ENCODE peak calls at places on chromosome 15, in seven cellular contexts. S is GM12878, P is heart left ventricle, H is HepG2, A is HCT116, C is IMR-90, L is upper lobe of left lung. Y is an unnamed sample.

GRCh38 chr15:70057931-70058641 is 39.6 kb downstream of the TLE3 start:
- ATAC-seq in S (no peak), P (no peak), H (no peak), A (no peak), C (no peak), L (no peak), Y (no peak)

GRCh38 chr15:38549222-38549621 is 15.4 kb downstream of the RASGRP1 start:
- ATAC-seq in S (no peak), P (no peak), H (no peak), A (no peak), C (peak), L (no peak), Y (no peak)

GRCh38 chr15:85752591-85752990 is 42.1 kb downstream of the KLHL25 start:
- ATAC-seq in S (no peak), P (no peak), H (no peak), A (no peak), C (no peak), L (peak), Y (no peak)

GRCh38 chr15:85624241-85624855 is 170.4 kb downstream of the KLHL25 start:
- ATAC-seq in S (no peak), P (peak), H (no peak), A (no peak), C (peak), L (peak), Y (peak)

GRCh38 chr15:80210612-80211554 is 41.1 kb downstream of the CTXND1 start:
- ATAC-seq in S (peak), P (no peak), H (peak), A (no peak), C (no peak), L (no peak), Y (no peak)

GRCh38 chr15:73225358-73226015 is 143.3 kb downstream of the HCN4 start:
- ATAC-seq in S (peak), P (no peak), H (no peak), A (no peak), C (no peak), L (no peak), Y (no peak)

GRCh38 chr15:51924146-51925068 is 47.2 kb downstream of the LEO1 start:
- ATAC-seq in S (no peak), P (peak), H (peak), A (peak), C (no peak), L (no peak), Y (no peak)

GRCh38 chr15:57324944-57325679 is 51.2 kb upstream of the CGNL1 start:
- ATAC-seq in S (no peak), P (no peak), H (no peak), A (no peak), C (no peak), L (no peak), Y (no peak)

GRCh38 chr15:51866751-51867150 is 37.3 kb downstream of the TMOD3 start:
- ATAC-seq in S (no peak), P (no peak), H (no peak), A (no peak), C (peak), L (no peak), Y (no peak)

GRCh38 chr15:45715528-45715927 is 80.7 kb downstream of the SQOR start:
- ATAC-seq in S (peak), P (no peak), H (no peak), A (peak), C (peak), L (no peak), Y (no peak)

GRCh38 chr15:69973102-69973714 is 124.5 kb downstream of the TLE3 start:
- ATAC-seq in S (peak), P (peak), H (peak), A (peak), C (no peak), L (no peak), Y (no peak)

GRCh38 chr15:90870354-90871096 is 2.1 kb downstream of the FURIN start:
- ATAC-seq in S (peak), P (no peak), H (no peak), A (no peak), C (no peak), L (no peak), Y (no peak)

GRCh38 chr15:67066041-67067021 is 929 bp downstream of the SMAD3 start:
- ATAC-seq in S (peak), P (peak), H (no peak), A (no peak), C (no peak), L (no peak), Y (no peak)

GRCh38 chr15:57355259-57355658 is 21.0 kb upstream of the CGNL1 start:
- ATAC-seq in S (no peak), P (no peak), H (no peak), A (no peak), C (no peak), L (no peak), Y (no peak)

GRCh38 chr15:25876231-25877140 is 13.4 kb upstream of the ATP10A start:
- ATAC-seq in S (no peak), P (no peak), H (no peak), A (no peak), C (peak), L (no peak), Y (peak)

GRCh38 chr15:45126535-45127158 is 3.0 kb downstream of the DUOXA1 start:
- ATAC-seq in S (peak), P (no peak), H (peak), A (peak), C (no peak), L (no peak), Y (no peak)

GRCh38 chr15:43067717-43068461 is 37.9 kb downstream of the UBR1 start:
- ATAC-seq in S (peak), P (no peak), H (no peak), A (no peak), C (no peak), L (no peak), Y (no peak)

GRCh38 chr15:99006146-99006545 is 1.4 kb downstream of the PGPEP1L start:
- ATAC-seq in S (no peak), P (no peak), H (peak), A (no peak), C (no peak), L (no peak), Y (no peak)

GRCh38 chr15:52624262-52624661 is 54.9 kb downstream of the ATOSA start:
- ATAC-seq in S (no peak), P (no peak), H (no peak), A (no peak), C (no peak), L (no peak), Y (no peak)

GRCh38 chr15:51114437-51115119 is 19.9 kb upstream of the TNFAIP8L3 start:
- ATAC-seq in S (no peak), P (no peak), H (no peak), A (no peak), C (no peak), L (no peak), Y (no peak)

GRCh38 chr15:33135355-33135781 is 59.1 kb downstream of the FMN1 start:
- ATAC-seq in S (no peak), P (peak), H (no peak), A (no peak), C (peak), L (peak), Y (peak)

GRCh38 chr15:65583701-65584100 is 27.2 kb downstream of the INTS14 start:
- ATAC-seq in S (peak), P (no peak), H (no peak), A (no peak), C (no peak), L (no peak), Y (no peak)

GRCh38 chr15:55618396-55618795 is 30.3 kb upstream of the PYGO1 start:
- ATAC-seq in S (no peak), P (no peak), H (no peak), A (no peak), C (no peak), L (no peak), Y (no peak)

GRCh38 chr15:62712455-62712839 is 330.1 kb upstream of the TPM1 start:
- ATAC-seq in S (no peak), P (no peak), H (no peak), A (no peak), C (no peak), L (no peak), Y (no peak)

GRCh38 chr15:101664303-101664913 is 12.2 kb upstream of the TM2D3 start:
- ATAC-seq in S (no peak), P (peak), H (peak), A (peak), C (no peak), L (no peak), Y (no peak)

GRCh38 chr15:90986790-90987507 is 7.4 kb downstream of the PRC1 start:
- ATAC-seq in S (peak), P (no peak), H (no peak), A (no peak), C (no peak), L (no peak), Y (no peak)

GRCh38 chr15:92809064-92809879 is 90.9 kb upstream of the CHD2 start:
- ATAC-seq in S (peak), P (peak), H (peak), A (peak), C (peak), L (peak), Y (peak)
- TF ChIP-seq POLR2A in S (peak), P (no peak), H (peak), A (peak), C (peak), L (peak), Y (peak)

GRCh38 chr15:64009798-64010241 is 36.5 kb downstream of the DAPK2 start:
- ATAC-seq in S (peak), P (peak), H (no peak), A (no peak), C (peak), L (no peak), Y (no peak)

GRCh38 chr15:64010719-64011118 is 35.6 kb downstream of the DAPK2 start:
- ATAC-seq in S (peak), P (peak), H (no peak), A (peak), C (peak), L (peak), Y (no peak)

GRCh38 chr15:64006642-64007041 is 39.6 kb downstream of the DAPK2 start:
- ATAC-seq in S (no peak), P (no peak), H (no peak), A (no peak), C (no peak), L (no peak), Y (no peak)

GRCh38 chr15:64008177-64008576 is 38.1 kb downstream of the DAPK2 start:
- ATAC-seq in S (no peak), P (no peak), H (no peak), A (no peak), C (no peak), L (no peak), Y (no peak)

DNA sequence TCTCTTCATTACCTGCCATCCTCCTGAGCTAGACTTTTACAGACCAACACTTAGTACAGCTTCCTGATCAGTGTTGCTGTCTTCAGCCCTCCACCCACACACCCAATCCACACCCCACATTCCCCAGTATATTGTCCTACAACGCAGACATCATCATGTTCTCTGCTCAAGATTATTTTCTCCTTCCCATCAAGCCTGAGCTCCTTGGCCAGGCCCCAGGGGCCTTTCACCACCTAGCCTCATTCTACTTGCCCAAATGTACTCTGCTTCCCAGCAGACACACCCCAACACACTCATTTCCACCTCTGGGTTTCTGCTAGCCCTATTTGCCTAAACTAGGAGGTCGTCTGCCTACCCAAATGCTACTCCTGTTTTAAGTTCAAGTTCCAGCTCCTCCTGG is 37.0 kb downstream of the DAPK2 start:
- ATAC-seq in S (peak), P (peak), H (no peak), A (no peak), C (no peak), L (no peak), Y (no peak)
- TF ChIP-seq POLR2A in S (no peak), P (no peak), H (no peak), A (no peak), C (no peak), L (no peak), Y (no peak)

GRCh38 chr15:64023215-64023614 is 23.1 kb downstream of the DAPK2 start:
- ATAC-seq in S (no peak), P (no peak), H (no peak), A (no peak), C (no peak), L (no peak), Y (no peak)

GRCh38 chr15:64017082-64017588 is 29.1 kb downstream of the DAPK2 start:
- ATAC-seq in S (no peak), P (no peak), H (peak), A (peak), C (peak), L (no peak), Y (no peak)

GRCh38 chr15:64022571-64022970 is 23.7 kb downstream of the DAPK2 start:
- ATAC-seq in S (no peak), P (no peak), H (no peak), A (no peak), C (no peak), L (no peak), Y (no peak)

GRCh38 chr15:64017591-64018163 is 28.6 kb downstream of the DAPK2 start:
- ATAC-seq in S (no peak), P (no peak), H (no peak), A (no peak), C (no peak), L (no peak), Y (no peak)

GRCh38 chr15:64019764-64020163 is 26.5 kb downstream of the DAPK2 start:
- ATAC-seq in S (peak), P (peak), H (peak), A (no peak), C (no peak), L (peak), Y (no peak)
- TF ChIP-seq POLR2A in S (no peak), P (no peak), H (no peak), A (no peak), C (no peak), L (no peak), Y (no peak)

GRCh38 chr15:41918506-41919126 is 24.8 kb upstream of the SPTBN5 start:
- ATAC-seq in S (no peak), P (no peak), H (no peak), A (no peak), C (no peak), L (no peak), Y (no peak)

GRCh38 chr15:41919954-41920538 is 26.2 kb upstream of the SPTBN5 start:
- ATAC-seq in S (no peak), P (peak), H (no peak), A (no peak), C (peak), L (no peak), Y (peak)

GRCh38 chr15:41917767-41918430 is 24.0 kb upstream of the SPTBN5 start:
- ATAC-seq in S (no peak), P (peak), H (no peak), A (peak), C (peak), L (no peak), Y (no peak)

GRCh38 chr15:41921167-41921566 is 27.3 kb upstream of the SPTBN5 start:
- ATAC-seq in S (no peak), P (peak), H (no peak), A (no peak), C (peak), L (no peak), Y (no peak)

GRCh38 chr15:41919201-41919820 is 25.5 kb upstream of the SPTBN5 start:
- ATAC-seq in S (no peak), P (peak), H (no peak), A (no peak), C (no peak), L (no peak), Y (peak)
- TF ChIP-seq POLR2A in S (no peak), P (no peak), H (no peak), A (no peak), C (no peak), L (no peak), Y (no peak)

DNA sequence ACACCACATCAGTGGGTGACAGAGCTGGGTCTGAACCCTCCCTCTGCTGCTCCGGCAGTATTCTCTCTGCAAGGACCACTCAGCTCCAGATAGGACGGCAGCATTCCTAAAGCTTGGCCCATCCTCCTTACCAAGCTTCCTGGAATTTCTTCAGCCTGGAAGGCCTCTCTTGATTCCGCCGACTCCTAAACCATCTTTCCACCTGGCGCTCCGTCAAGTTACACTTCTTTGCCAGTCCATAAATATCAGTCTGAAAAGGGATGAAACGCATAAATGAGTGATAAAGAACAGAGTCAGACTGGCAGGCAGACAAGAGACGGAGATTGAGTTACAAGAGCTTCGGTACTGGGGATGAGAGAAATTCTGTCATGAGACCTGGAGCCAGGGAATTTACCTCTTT is 44.3 kb downstream of the CERS3 start:
- ATAC-seq in S (no peak), P (no peak), H (no peak), A (no peak), C (no peak), L (no peak), Y (no peak)
- TF ChIP-seq POLR2A in S (no peak), P (no peak), H (no peak), A (no peak), C (no peak), L (no peak), Y (no peak)

GRCh38 chr15:72217216-72217615 is 13.8 kb downstream of the PKM start:
- ATAC-seq in S (no peak), P (no peak), H (no peak), A (no peak), C (no peak), L (no peak), Y (no peak)

GRCh38 chr15:72220678-72221077 is 10.3 kb downstream of the PKM start:
- ATAC-seq in S (no peak), P (no peak), H (peak), A (no peak), C (no peak), L (no peak), Y (no peak)

GRCh38 chr15:72227720-72228119 is 3.3 kb downstream of the PKM start:
- ATAC-seq in S (no peak), P (no peak), H (no peak), A (no peak), C (no peak), L (no peak), Y (no peak)

GRCh38 chr15:72227192-72227586 is 3.8 kb downstream of the PKM start:
- ATAC-seq in S (peak), P (no peak), H (no peak), A (peak), C (no peak), L (no peak), Y (no peak)

GRCh38 chr15:72222433-72222832 is 8.6 kb downstream of the PKM start:
- ATAC-seq in S (no peak), P (peak), H (no peak), A (peak), C (peak), L (no peak), Y (peak)
- TF ChIP-seq POLR2A in S (peak), P (no peak), H (no peak), A (no peak), C (no peak), L (no peak), Y (no peak)

DNA sequence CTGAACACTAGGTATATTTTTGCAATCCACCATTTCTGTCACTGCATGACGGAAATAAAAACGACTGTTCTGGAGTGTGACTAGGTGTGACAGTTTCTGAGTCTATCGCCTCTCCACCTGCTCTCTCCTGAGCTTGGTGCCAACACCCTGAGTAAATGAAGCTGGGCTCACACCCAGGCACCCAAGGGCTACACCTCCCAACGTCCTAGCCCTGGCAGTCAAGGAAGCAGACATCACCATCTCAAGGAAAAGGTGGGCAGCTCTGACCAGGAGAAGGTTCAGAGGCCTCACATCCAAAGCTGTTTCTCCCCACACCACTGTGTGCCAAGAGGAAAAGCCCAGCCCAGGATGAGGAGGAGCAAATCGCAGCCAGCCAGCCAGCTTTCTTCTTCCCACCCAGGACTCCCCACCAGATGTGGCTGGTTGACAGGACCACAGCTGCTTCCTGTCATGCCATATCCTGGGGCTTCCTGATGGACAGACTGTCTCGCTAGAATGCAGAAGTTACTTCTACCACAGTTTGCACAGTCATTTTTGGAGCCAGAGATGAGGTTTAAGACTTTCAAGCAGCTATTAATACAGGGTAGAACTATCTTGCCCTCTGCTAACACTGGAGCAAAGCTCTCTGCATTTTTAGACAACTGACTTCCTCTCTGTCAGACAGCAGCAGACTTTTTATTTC is 3.3 kb downstream of the SCAMP2 start:
- ATAC-seq in S (peak), P (peak), H (no peak), A (no peak), C (no peak), L (peak), Y (peak)
- TF ChIP-seq POLR2A in S (peak), P (no peak), H (no peak), A (no peak), C (no peak), L (no peak), Y (peak)